ENCODE peak calls at places on chromosome X, in eight cellular contexts. Y, Z, F, X, Q, T, G and E are unnamed samples.

GRCh38 chrX:9907645-9908387 is 59.3 kb upstream of the CLDN34 start:
- DNase-seq in T (peak; percentile 85), X (peak; percentile 85), Y (no peak), F (no peak), Z (no peak), G (no peak), Q (no peak), E (no peak)

GRCh38 chrX:153583433-153583832 is 15.5 kb downstream of the CCNQ start:
- DNase-seq in Q (no peak), Y (no peak), T (peak; percentile 38), G (no peak), X (no peak), Z (no peak), F (no peak), E (no peak)

GRCh38 chrX:154083134-154083517 is 14.4 kb downstream of the MECP2 start:
- DNase-seq in T (no peak), Y (no peak), G (no peak), F (no peak), Z (no peak), X (no peak), Q (no peak), E (no peak)

GRCh38 chrX:101415180-101416130 is 7.4 kb downstream of the HNRNPH2 start:
- DNase-seq in Q (no peak), Y (peak; percentile 60), X (peak; percentile 45), Z (no peak), G (no peak), T (peak; percentile 88), F (no peak), E (peak; percentile 95)

GRCh38 chrX:50470103-50471031 is at the start of gene DGKK:
- DNase-seq in F (no peak), Q (no peak), T (no peak), Y (peak; percentile 87), G (no peak), X (peak; percentile 35), Z (peak; percentile 66), E (no peak)

GRCh38 chrX:38561126-38561868 is at the start of gene TSPAN7:
- DNase-seq in G (peak; percentile 46), X (peak; percentile 81), Q (peak; percentile 86), Y (peak; percentile 84), T (peak; percentile 54), Z (peak; percentile 90), F (peak; percentile 90), E (peak; percentile 50)

GRCh38 chrX:105098201-105098600 is 122.3 kb downstream of the TEX13A start:
- DNase-seq in T (peak; percentile 2), G (no peak), Z (no peak), Q (no peak), X (no peak), F (no peak), Y (no peak), E (no peak)

GRCh38 chrX:78029663-78030062 is 60.2 kb upstream of the PGAM4 start:
- DNase-seq in Q (no peak), Y (peak; percentile 10), T (peak; percentile 41), F (peak; percentile 52), G (no peak), Z (no peak), X (peak; percentile 17), E (peak; percentile 28)

GRCh38 chrX:11040976-11041375 is 70.2 kb upstream of the HCCS start:
- DNase-seq in X (no peak), Z (no peak), Y (no peak), G (no peak), T (no peak), F (no peak), Q (no peak), E (no peak)

GRCh38 chrX:49266536-49267445 is 2.3 kb upstream of the FOXP3 start:
- DNase-seq in Y (no peak), Q (no peak), T (no peak), G (no peak), Z (peak; percentile 43), X (no peak), F (no peak), E (no peak)

GRCh38 chrX:119790977-119791436 is 423 bp downstream of the RPL39 start:
- DNase-seq in G (peak; percentile 8), Q (no peak), F (peak; percentile 35), Z (peak; percentile 77), T (peak; percentile 52), Y (peak; percentile 17), X (no peak), E (peak; percentile 49)

GRCh38 chrX:80765226-80765625 is 44.5 kb downstream of the BRWD3 start:
- DNase-seq in Q (no peak), G (no peak), Z (no peak), F (no peak), T (peak; percentile 82), X (peak; percentile 7), Y (no peak), E (no peak)

GRCh38 chrX:53711446-53711845 is 24.9 kb upstream of the HUWE1 start:
- DNase-seq in Y (no peak), G (no peak), F (no peak), X (no peak), Z (no peak), Q (no peak), T (no peak), E (no peak)

GRCh38 chrX:68249401-68249831 is 183.9 kb downstream of the OPHN1 start:
- DNase-seq in Z (no peak), Q (no peak), Y (no peak), G (no peak), T (no peak), F (no peak), X (no peak), E (peak; percentile 48)

GRCh38 chrX:140815868-140816267 is 106.3 kb downstream of the LINC00632 start:
- DNase-seq in G (no peak), Z (no peak), X (peak; percentile 7), F (no peak), Y (no peak), T (peak; percentile 52), Q (no peak), E (no peak)

GRCh38 chrX:154411322-154411980 is at the start of gene TAFAZZIN:
- DNase-seq in X (peak; percentile 82), T (peak; percentile 60), Y (peak; percentile 73), Q (peak; percentile 78), G (peak; percentile 66), Z (peak; percentile 90), F (peak; percentile 80), E (no peak)

GRCh38 chrX:154526901-154527675 is 11.1 kb upstream of the FAM3A start:
- DNase-seq in F (peak; percentile 84), X (peak; percentile 54), Y (peak; percentile 75), Q (peak; percentile 76), T (peak; percentile 74), Z (peak; percentile 90), G (peak; percentile 32), E (peak; percentile 84)

GRCh38 chrX:39652336-39652735 is 445.4 kb downstream of the BCOR start:
- DNase-seq in T (peak; percentile 43), Q (no peak), F (peak; percentile 20), Z (no peak), Y (no peak), G (no peak), X (no peak), E (peak; percentile 14)

GRCh38 chrX:31714797-31715196 is 643.0 kb upstream of the FTHL17 start:
- DNase-seq in Z (no peak), X (no peak), Y (no peak), Q (no peak), G (no peak), T (no peak), F (no peak), E (no peak)

GRCh38 chrX:12949927-12950656 is 24.8 kb upstream of the TMSB4X start:
- DNase-seq in Q (peak; percentile 83), Y (no peak), F (peak; percentile 72), Z (peak; percentile 88), G (peak; percentile 66), X (peak; percentile 75), T (peak; percentile 94), E (peak; percentile 89)

GRCh38 chrX:39196192-39197102 is 395.2 kb downstream of the MID1IP1 start:
- DNase-seq in G (peak; percentile 16), Y (peak; percentile 36), X (peak; percentile 85), F (peak; percentile 57), T (peak; percentile 72), Z (no peak), Q (peak; percentile 34), E (no peak)

GRCh38 chrX:3286196-3286920 is 60.1 kb downstream of the MXRA5 start:
- DNase-seq in X (peak; percentile 80), Z (no peak), Y (no peak), F (no peak), Q (no peak), G (no peak), T (peak; percentile 64), E (no peak)

GRCh38 chrX:108426262-108426661 is 12.0 kb downstream of the COL4A6 start:
- DNase-seq in F (no peak), G (no peak), Y (no peak), X (no peak), Z (no peak), T (no peak), Q (no peak), E (no peak)

GRCh38 chrX:86133761-86134160 is 14.5 kb upstream of the DACH2 start:
- DNase-seq in Y (peak; percentile 14), T (peak; percentile 42), X (no peak), Z (no peak), G (no peak), F (no peak), Q (no peak), E (peak; percentile 4)

GRCh38 chrX:54926978-54927377 is 6.4 kb downstream of the TRO start:
- DNase-seq in Z (no peak), T (no peak), Q (no peak), G (no peak), F (no peak), X (no peak), Y (no peak), E (peak; percentile 17)

GRCh38 chrX:21745756-21746155 is 12.2 kb downstream of the SMPX start:
- DNase-seq in G (no peak), Y (peak; percentile 56), T (peak; percentile 50), Q (peak; percentile 36), X (no peak), F (peak; percentile 61), Z (no peak), E (peak; percentile 14)

GRCh38 chrX:140507982-140508305 is 3.1 kb upstream of the SOX3 start:
- DNase-seq in Y (peak; percentile 64), F (no peak), Z (no peak), T (no peak), X (peak; percentile 78), G (no peak), Q (no peak), E (peak; percentile 22)

GRCh38 chrX:69031181-69031580 is 134.1 kb downstream of the PJA1 start:
- DNase-seq in F (no peak), Z (no peak), Y (peak; percentile 36), G (no peak), Q (no peak), X (no peak), T (no peak), E (no peak)

GRCh38 chrX:39755152-39756032 is 342.4 kb downstream of the BCOR start:
- DNase-seq in Z (peak; percentile 95), Q (peak; percentile 78), Y (no peak), F (peak; percentile 75), X (peak; percentile 96), T (peak; percentile 95), G (peak; percentile 9), E (peak; percentile 32)

GRCh38 chrX:30589146-30589888 is 11.8 kb upstream of the TASL start:
- DNase-seq in T (no peak), Z (no peak), Q (no peak), F (no peak), Y (no peak), X (no peak), G (no peak), E (peak; percentile 44)

GRCh38 chrX:6021316-6022091 is 207.2 kb downstream of the NLGN4X start:
- DNase-seq in F (peak; percentile 55), Z (no peak), T (peak; percentile 23), X (no peak), Q (peak; percentile 49), G (no peak), Y (peak; percentile 66), E (peak; percentile 55)

GRCh38 chrX:57528670-57529255 is 63.0 kb upstream of the ZXDB start:
- DNase-seq in Y (peak; percentile 25), X (no peak), T (peak; percentile 19), Q (no peak), Z (no peak), G (no peak), F (peak; percentile 31), E (no peak)

GRCh38 chrX:344371-344901 is 25.8 kb upstream of the GTPBP6 start:
- DNase-seq in Z (peak; percentile 65), X (no peak), G (no peak), Y (no peak), T (no peak), Q (no peak), F (no peak), E (no peak)

GRCh38 chrX:55342533-55343501 is 78.1 kb upstream of the PAGE3 start:
- DNase-seq in T (peak; percentile 16), Y (no peak), Z (no peak), Q (peak; percentile 30), G (peak; percentile 8), F (peak; percentile 56), X (peak; percentile 7), E (peak; percentile 26)